ENCODE peak calls at places on chromosomes 11 and 22, in seven cellular contexts. One of them, this sample, is unnamed.

GRCh38 chr11:24759742-24760141 is 262.9 kb downstream of the LUZP2 start:
- DNase-seq in AG09309: no peak
- DNase-seq in AG04450: no peak
- DNase-seq in mammary epithelial cell: no peak
- DNase-seq in BE2C: no peak
- DNase-seq in astrocyte of the cerebellum: no peak
- DNase-seq in effector memory CD4-positive, alpha-beta T cell: no peak
- DNase-seq in this sample: no peak

GRCh38 chr11:6608726-6609501 is 3.1 kb downstream of the TAF10 start:
- DNase-seq in mammary epithelial cell: no peak
- DNase-seq in AG04450: no peak
- DNase-seq in astrocyte of the cerebellum: no peak
- DNase-seq in AG09309: no peak
- DNase-seq in BE2C: no peak
- DNase-seq in effector memory CD4-positive, alpha-beta T cell: no peak
- DNase-seq in this sample: no peak

GRCh38 chr11:2775626-2776350 is 76.0 kb upstream of the KCNQ1OT1 start:
- DNase-seq in AG09309: no peak
- DNase-seq in mammary epithelial cell: no peak
- DNase-seq in effector memory CD4-positive, alpha-beta T cell: no peak
- DNase-seq in BE2C: no peak
- DNase-seq in AG04450: no peak
- DNase-seq in astrocyte of the cerebellum: no peak
- DNase-seq in this sample: no peak

GRCh38 chr11:61362542-61362875 is 335 bp downstream of the TMEM138 start:
- DNase-seq in AG09309: no peak
- DNase-seq in mammary epithelial cell: no peak
- DNase-seq in AG04450: no peak
- DNase-seq in effector memory CD4-positive, alpha-beta T cell: no peak
- DNase-seq in astrocyte of the cerebellum: no peak
- DNase-seq in BE2C: no peak
- DNase-seq in this sample: peak

GRCh38 chr11:12461516-12461915 is 84.1 kb downstream of the PARVA start:
- DNase-seq in astrocyte of the cerebellum: no peak
- DNase-seq in AG09309: no peak
- DNase-seq in BE2C: peak
- DNase-seq in mammary epithelial cell: peak
- DNase-seq in effector memory CD4-positive, alpha-beta T cell: no peak
- DNase-seq in AG04450: no peak
- DNase-seq in this sample: no peak

GRCh38 chr11:58968251-58968711 is 29.0 kb downstream of the GLYATL1 start:
- DNase-seq in AG04450: no peak
- DNase-seq in BE2C: no peak
- DNase-seq in mammary epithelial cell: peak
- DNase-seq in astrocyte of the cerebellum: no peak
- DNase-seq in AG09309: no peak
- DNase-seq in effector memory CD4-positive, alpha-beta T cell: no peak
- DNase-seq in this sample: peak

GRCh38 chr11:70090989-70091388 is 12.9 kb downstream of the ANO1 start:
- DNase-seq in AG09309: peak
- DNase-seq in mammary epithelial cell: no peak
- DNase-seq in AG04450: no peak
- DNase-seq in effector memory CD4-positive, alpha-beta T cell: no peak
- DNase-seq in BE2C: no peak
- DNase-seq in astrocyte of the cerebellum: no peak
- DNase-seq in this sample: no peak

GRCh38 chr11:120336641-120337132 is 474 bp downstream of the ARHGEF12 start:
- DNase-seq in mammary epithelial cell: no peak
- DNase-seq in effector memory CD4-positive, alpha-beta T cell: no peak
- DNase-seq in astrocyte of the cerebellum: no peak
- DNase-seq in AG04450: no peak
- DNase-seq in AG09309: no peak
- DNase-seq in BE2C: peak
- DNase-seq in this sample: peak

GRCh38 chr22:44049369-44050231 is 25.5 kb downstream of the PARVB start:
- DNase-seq in mammary epithelial cell: no peak
- DNase-seq in BE2C: peak
- DNase-seq in effector memory CD4-positive, alpha-beta T cell: no peak
- DNase-seq in astrocyte of the cerebellum: no peak
- DNase-seq in AG04450: no peak
- DNase-seq in AG09309: no peak
- DNase-seq in this sample: no peak

GRCh38 chr11:44252999-44253602 is 56.8 kb downstream of the ALX4 start:
- DNase-seq in AG09309: no peak
- DNase-seq in AG04450: no peak
- DNase-seq in effector memory CD4-positive, alpha-beta T cell: no peak
- DNase-seq in astrocyte of the cerebellum: no peak
- DNase-seq in BE2C: no peak
- DNase-seq in mammary epithelial cell: no peak
- DNase-seq in this sample: no peak
- H3K4me3 ChIP-seq in AG09309: no peak
- H3K4me3 ChIP-seq in AG04450: no peak
- H3K4me3 ChIP-seq in effector memory CD4-positive, alpha-beta T cell: no peak
- H3K4me3 ChIP-seq in astrocyte of the cerebellum: no peak
- H3K4me3 ChIP-seq in BE2C: no peak
- H3K4me3 ChIP-seq in mammary epithelial cell: no peak
- H3K4me3 ChIP-seq in this sample: no peak

GRCh38 chr11:68684385-68685356 is at the start of gene GAL:
- DNase-seq in astrocyte of the cerebellum: no peak
- DNase-seq in AG09309: no peak
- DNase-seq in mammary epithelial cell: no peak
- DNase-seq in AG04450: no peak
- DNase-seq in effector memory CD4-positive, alpha-beta T cell: no peak
- DNase-seq in BE2C: peak
- DNase-seq in this sample: no peak
- H3K4me3 ChIP-seq in astrocyte of the cerebellum: no peak
- H3K4me3 ChIP-seq in AG09309: peak
- H3K4me3 ChIP-seq in mammary epithelial cell: peak
- H3K4me3 ChIP-seq in AG04450: peak
- H3K4me3 ChIP-seq in effector memory CD4-positive, alpha-beta T cell: peak
- H3K4me3 ChIP-seq in BE2C: peak
- H3K4me3 ChIP-seq in this sample: peak

DNA sequence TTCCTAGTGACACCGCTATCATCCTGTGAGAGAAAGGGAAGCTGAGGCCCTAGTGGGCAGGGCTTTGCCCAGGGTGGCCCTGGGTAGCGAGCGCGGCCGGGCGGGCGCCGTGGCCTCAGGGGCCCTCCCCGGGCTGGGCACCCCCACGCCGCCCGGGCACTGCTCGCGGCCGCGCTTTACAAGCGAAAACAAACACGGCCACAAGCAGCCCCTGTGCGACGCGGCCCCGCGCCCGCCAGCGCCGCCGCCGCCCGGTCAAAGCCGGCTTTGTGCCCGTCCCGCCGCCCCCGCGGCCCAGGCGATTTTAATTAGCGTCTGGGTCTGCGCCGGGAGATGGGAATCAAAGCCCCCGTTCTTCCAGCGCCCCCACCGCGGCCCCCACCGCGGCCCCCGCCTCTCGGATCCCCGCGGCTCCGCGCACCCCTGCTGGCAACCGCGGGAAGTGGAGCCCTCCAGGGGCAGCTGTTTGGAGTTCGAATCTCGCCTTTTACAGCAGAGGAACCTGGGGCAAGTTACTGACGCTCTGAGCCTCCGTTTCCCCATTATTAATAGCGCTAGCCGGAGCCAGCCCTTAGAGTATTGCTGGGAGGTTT is 47.9 kb downstream of the CHRDL2 start:
- DNase-seq in mammary epithelial cell: no peak
- DNase-seq in AG09309: no peak
- DNase-seq in astrocyte of the cerebellum: no peak
- DNase-seq in AG04450: no peak
- DNase-seq in BE2C: peak
- DNase-seq in effector memory CD4-positive, alpha-beta T cell: no peak
- DNase-seq in this sample: no peak
- H3K4me3 ChIP-seq in mammary epithelial cell: peak
- H3K4me3 ChIP-seq in AG09309: no peak
- H3K4me3 ChIP-seq in astrocyte of the cerebellum: peak
- H3K4me3 ChIP-seq in AG04450: no peak
- H3K4me3 ChIP-seq in BE2C: peak
- H3K4me3 ChIP-seq in effector memory CD4-positive, alpha-beta T cell: no peak
- H3K4me3 ChIP-seq in this sample: no peak

DNA sequence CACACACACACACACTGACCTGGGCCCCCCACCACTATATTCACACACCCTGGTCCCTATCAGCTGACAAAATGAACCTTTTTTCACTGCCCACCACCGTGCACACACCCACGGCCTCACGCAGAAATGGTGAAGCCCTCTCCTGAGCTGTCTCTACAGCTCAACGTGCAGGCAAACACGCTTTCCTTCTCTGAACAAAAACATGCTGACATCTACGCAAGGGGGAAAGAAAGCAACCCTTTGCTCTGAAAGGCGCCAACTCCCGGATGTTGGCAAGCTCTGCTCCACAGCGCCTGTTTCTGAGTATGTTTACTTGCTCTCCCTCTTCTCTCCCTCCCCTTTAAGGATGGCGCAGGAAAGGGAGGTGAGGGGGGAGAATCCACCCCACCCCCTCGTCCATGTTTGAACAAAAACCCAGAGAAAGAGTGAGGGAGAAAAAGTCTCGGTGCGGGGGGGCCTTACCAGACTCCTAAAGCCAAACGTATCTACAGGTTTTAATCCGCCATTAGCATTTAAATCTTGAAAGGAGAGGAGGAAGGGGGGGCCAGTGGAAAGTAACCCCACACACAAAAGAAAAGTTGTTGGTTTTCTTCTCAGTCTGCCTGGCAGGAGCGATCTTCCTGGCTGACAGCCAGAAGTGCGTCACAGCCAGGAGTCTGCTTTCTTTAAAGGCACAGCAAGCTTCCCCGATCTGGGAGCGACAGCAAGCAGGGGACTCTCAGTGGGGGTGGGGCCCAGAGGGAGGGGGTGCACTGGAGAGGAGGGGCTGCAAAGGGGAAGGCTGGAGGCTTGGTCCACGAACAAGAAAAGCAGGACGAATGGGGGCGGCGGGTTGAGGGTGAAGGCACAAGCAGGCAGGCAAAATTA is 39.6 kb downstream of the NUMA1 start:
- DNase-seq in BE2C: peak
- DNase-seq in mammary epithelial cell: peak
- DNase-seq in AG09309: peak
- DNase-seq in AG04450: peak
- DNase-seq in effector memory CD4-positive, alpha-beta T cell: peak
- DNase-seq in astrocyte of the cerebellum: peak
- DNase-seq in this sample: peak
- H3K4me3 ChIP-seq in BE2C: peak
- H3K4me3 ChIP-seq in mammary epithelial cell: peak
- H3K4me3 ChIP-seq in AG09309: peak
- H3K4me3 ChIP-seq in AG04450: peak
- H3K4me3 ChIP-seq in effector memory CD4-positive, alpha-beta T cell: peak
- H3K4me3 ChIP-seq in astrocyte of the cerebellum: peak
- H3K4me3 ChIP-seq in this sample: peak

This sample was measured in MG63.